ENCODE peak calls at places on chromosomes 12 and 14, in four cellular contexts. O is WTC11, S is K562, P is HepG2. H is an unnamed sample.

GRCh38 chr14:95895720-95896119 is 19.1 kb downstream of the TUNAR start:
- DNase-seq in S (peak), O (peak), P (peak), H (peak)

GRCh38 chr12:54030889-54031860 is 1.7 kb upstream of the HOXC5 start:
- DNase-seq in S (no peak), P (no peak), O (no peak), H (no peak)

GRCh38 chr14:71266994-71267636 is 359.9 kb downstream of the PCNX1 start:
- DNase-seq in S (no peak), O (no peak), P (no peak), H (no peak)

GRCh38 chr12:91695964-91696363 is 449.7 kb downstream of the BTG1 start:
- DNase-seq in S (no peak), P (no peak), O (no peak), H (no peak)

GRCh38 chr12:67096533-67097318 is 172.4 kb upstream of the CAND1 start:
- DNase-seq in S (no peak), O (no peak), P (no peak), H (no peak)

GRCh38 chr14:104981699-104982541 is 3.7 kb upstream of the CLBA1 start:
- DNase-seq in P (no peak), S (no peak), O (peak), H (no peak)

GRCh38 chr12:115172521-115172920 is 488.5 kb upstream of the TBX3 start:
- DNase-seq in O (no peak), S (no peak), P (no peak), H (no peak)

GRCh38 chr12:44616385-44616784 is 259.7 kb downstream of the NELL2 start:
- DNase-seq in S (no peak), O (no peak), P (no peak), H (no peak)

GRCh38 chr12:109074866-109075265 is 18.4 kb downstream of the ALKBH2 start:
- DNase-seq in S (no peak), P (no peak), O (no peak), H (no peak)

GRCh38 chr12:22355011-22355580 is 20.6 kb upstream of the ST8SIA1 start:
- DNase-seq in P (no peak), O (no peak), S (no peak), H (no peak)

GRCh38 chr14:28055008-28055407 is 711.6 kb upstream of the FOXG1 start:
- DNase-seq in S (no peak), O (no peak), P (no peak), H (no peak)

GRCh38 chr12:29707846-29708245 is 75.9 kb downstream of the TMTC1 start:
- DNase-seq in O (no peak), P (no peak), S (no peak), H (no peak)

GRCh38 chr14:72928872-72929271 is 2.6 kb downstream of the DCAF4 start:
- DNase-seq in S (no peak), P (no peak), O (no peak), H (no peak)

GRCh38 chr14:61575126-61575525 is 120.2 kb upstream of the HIF1A start:
- DNase-seq in S (no peak), O (no peak), P (no peak), H (no peak)

GRCh38 chr14:75566321-75566720 is 12.1 kb upstream of the FLVCR2 start:
- DNase-seq in O (no peak), S (no peak), P (no peak), H (no peak)

GRCh38 chr12:26065451-26065850 is 59.4 kb downstream of the BHLHE41 start:
- DNase-seq in S (no peak), O (no peak), P (no peak), H (no peak)

GRCh38 chr12:96635844-96636243 is 146.5 kb downstream of the CFAP54 start:
- DNase-seq in O (no peak), S (no peak), P (no peak), H (no peak)

GRCh38 chr12:108306014-108306501 is 33.1 kb downstream of the CMKLR1 start:
- DNase-seq in P (no peak), O (no peak), S (no peak), H (no peak)

GRCh38 chr12:107415066-107415465 is 270.5 kb upstream of the PWP1 start:
- DNase-seq in P (no peak), S (no peak), O (no peak), H (no peak)

GRCh38 chr12:115598827-115599226 is 678.7 kb downstream of the MED13L start:
- DNase-seq in P (no peak), O (no peak), S (no peak), H (no peak)

GRCh38 chr12:105670664-105671063 is 340.2 kb downstream of the C12orf75 start:
- DNase-seq in P (no peak), S (no peak), O (no peak), H (no peak)

GRCh38 chr14:23137221-23138172 is 18.4 kb upstream of the CEBPE start:
- DNase-seq in S (no peak), O (no peak), P (no peak), H (no peak)

GRCh38 chr12:128784030-128784770 is 39.6 kb downstream of the SLC15A4 start:
- DNase-seq in S (no peak), P (no peak), O (no peak), H (no peak)

GRCh38 chr14:72892103-72892878 is 1.6 kb downstream of the DPF3 start:
- DNase-seq in O (peak), P (no peak), S (no peak), H (peak)

GRCh38 chr14:50932592-50933500 is 11.4 kb downstream of the PYGL start:
- DNase-seq in S (no peak), P (no peak), O (no peak), H (no peak)

GRCh38 chr14:24674204-24674970 is 40.4 kb upstream of the GZMB start:
- DNase-seq in P (no peak), O (no peak), S (no peak), H (no peak)

GRCh38 chr14:80901260-80901659 is 40.3 kb downstream of the CEP128 start:
- DNase-seq in S (no peak), O (no peak), P (no peak), H (no peak)

GRCh38 chr12:86265329-86265695 is 9.1 kb upstream of the MGAT4C start:
- DNase-seq in S (no peak), O (no peak), P (no peak), H (no peak)

GRCh38 chr12:15931590-15932053 is 20.5 kb downstream of the DERA start:
- DNase-seq in P (peak), O (no peak), S (no peak), H (no peak)

GRCh38 chr14:99378782-99379214 is 101.9 kb downstream of the SETD3 start:
- DNase-seq in O (no peak), S (peak), P (no peak), H (no peak)
- TF ChIP-seq ELF4 in O (no peak), S (no peak), P (no peak), H (no peak)

GRCh38 chr14:29799718-29800117 is 127.9 kb downstream of the PRKD1 start:
- DNase-seq in P (no peak), O (no peak), S (no peak), H (no peak)
- TF ChIP-seq ELF4 in P (no peak), O (no peak), S (no peak), H (no peak)

DNA sequence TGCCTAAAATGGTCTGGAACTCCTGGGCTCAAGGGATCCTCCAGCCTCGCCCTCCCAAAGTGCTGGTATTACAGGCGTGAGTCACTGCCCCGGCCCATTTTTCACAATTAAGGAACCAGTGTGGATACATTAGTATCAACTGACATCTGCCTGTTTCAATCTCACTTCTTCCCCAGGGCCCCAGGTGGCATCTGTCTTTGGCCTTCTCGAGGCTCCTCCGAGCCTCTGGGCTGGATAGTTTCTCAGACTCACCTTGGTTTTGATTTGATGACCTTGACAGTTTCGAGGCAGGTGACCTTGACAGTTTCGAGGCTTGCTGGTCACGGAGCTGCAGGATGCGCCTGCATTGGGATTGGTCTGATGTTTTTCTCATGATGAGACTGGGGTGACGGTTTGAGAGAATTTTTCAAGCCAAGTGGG is 41.0 kb upstream of the NCOR2 start:
- DNase-seq in P (no peak), O (no peak), S (no peak), H (no peak)
- TF ChIP-seq ELF4 in P (no peak), O (no peak), S (no peak), H (no peak)

GRCh38 chr12:95402096-95402495 is 71.9 kb upstream of the METAP2 start:
- DNase-seq in O (peak), S (no peak), P (no peak), H (no peak)
- TF ChIP-seq ELF4 in O (no peak), S (no peak), P (no peak), H (no peak)

DNA sequence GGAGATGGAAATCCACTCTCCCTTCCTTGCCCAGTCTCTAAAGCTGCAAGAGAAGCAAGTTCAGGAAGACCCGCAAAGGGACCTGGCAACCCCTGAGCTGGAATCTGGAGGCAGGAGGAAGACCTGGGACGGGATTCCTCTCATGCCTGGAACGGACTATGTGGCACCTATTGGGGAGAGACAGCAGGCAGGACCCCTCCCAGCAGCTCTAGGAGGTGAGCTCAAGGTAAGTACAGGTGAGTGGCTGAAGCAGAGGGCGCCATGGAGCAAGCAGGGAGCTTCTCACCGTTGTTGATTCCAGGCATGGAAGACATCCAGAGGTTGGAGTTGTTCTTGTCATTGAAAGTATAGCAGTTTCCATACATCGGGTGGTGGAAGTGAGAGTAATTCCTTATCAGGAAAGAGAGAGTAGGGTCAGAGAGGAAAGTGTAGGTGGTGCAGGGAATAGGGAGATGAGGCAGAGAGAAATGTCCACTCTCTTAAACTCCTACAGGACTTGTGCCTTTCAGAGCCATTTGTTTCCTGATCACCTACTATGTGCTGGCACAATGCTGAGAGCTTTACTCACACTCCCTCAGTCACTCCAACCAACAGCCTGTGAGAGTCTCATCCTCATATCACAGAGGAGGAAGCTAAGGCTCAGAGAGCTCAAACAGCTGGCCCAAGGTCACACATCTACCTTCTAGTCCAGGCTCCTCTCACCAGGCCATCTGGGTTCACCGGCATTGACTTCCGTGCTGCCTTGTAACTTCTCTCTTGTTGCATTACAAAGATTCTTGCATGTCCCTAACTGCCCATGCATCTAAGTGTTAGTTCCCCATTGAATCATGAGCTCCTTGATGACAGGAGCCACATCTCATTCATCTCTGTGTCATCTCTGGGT is 13.9 kb upstream of the TNFRSF1A start:
- DNase-seq in P (no peak), O (peak), S (no peak), H (no peak)
- TF ChIP-seq ELF4 in P (no peak), O (no peak), S (no peak), H (no peak)

GRCh38 chr12:85057370-85057963 is 21.3 kb downstream of the LRRIQ1 start:
- DNase-seq in S (peak), O (peak), P (peak), H (peak)
- TF ChIP-seq ELF4 in S (no peak), O (no peak), P (no peak), H (no peak)